ENCODE peak calls at places on chromosome 5, in four cellular contexts. V is stomach; U is effector memory CD4-positive, alpha-beta T cell; O is left ventricle myocardium inferior. Z is an unnamed sample. For H3K36me3, the result is how much of the 10 kb centered on the place peaks cover.

GRCh38 chr5:140631831-140632365 is 1.1 kb downstream of the CD14 start:
- DNase-seq in V (no peak), U (no peak), O (no peak), Z (no peak)

GRCh38 chr5:10536931-10537579 is 26.8 kb upstream of the ANKRD33B start:
- DNase-seq in V (no peak), U (no peak), O (no peak), Z (no peak)

GRCh38 chr5:93519737-93520136 is 61.3 kb downstream of the NR2F1-AS1 start:
- DNase-seq in V (no peak), U (no peak), O (no peak), Z (no peak)

GRCh38 chr5:38591450-38591849 is 35.0 kb upstream of the LIFR start:
- DNase-seq in V (no peak), U (no peak), O (no peak), Z (no peak)

GRCh38 chr5:83450183-83450839 is 21.2 kb upstream of the VCAN start:
- DNase-seq in V (no peak), U (no peak), O (no peak), Z (no peak)

GRCh38 chr5:171593401-171593800 is 174.0 kb downstream of the FGF18 start:
- DNase-seq in V (no peak), U (no peak), O (no peak), Z (no peak)

GRCh38 chr5:8650197-8650596 is 781.2 kb downstream of the MTRR start:
- DNase-seq in V (no peak), U (no peak), O (no peak), Z (no peak)

GRCh38 chr5:93681432-93681831 is 60.0 kb downstream of the POU5F2 start:
- DNase-seq in V (no peak), U (no peak), O (no peak), Z (no peak)

GRCh38 chr5:57662991-57663390 is 180.4 kb upstream of the ACTBL2 start:
- DNase-seq in V (no peak), U (no peak), O (no peak), Z (peak)

GRCh38 chr5:178428341-178429155 is 161.6 kb downstream of the COL23A1 start:
- DNase-seq in V (peak), U (no peak), O (peak), Z (peak)

GRCh38 chr5:167030500-167031120 is 1260.8 kb upstream of the WWC1 start:
- DNase-seq in V (no peak), U (no peak), O (no peak), Z (no peak)

GRCh38 chr5:174309131-174309845 is 263.8 kb downstream of the NSG2 start:
- DNase-seq in V (no peak), U (no peak), O (no peak), Z (no peak)

GRCh38 chr5:148909001-148909400 is 82.6 kb downstream of the ADRB2 start:
- DNase-seq in V (no peak), U (no peak), O (no peak), Z (no peak)

GRCh38 chr5:85069659-85070640 is 685.3 kb upstream of the EDIL3 start:
- DNase-seq in V (no peak), U (no peak), O (no peak), Z (no peak)

GRCh38 chr5:159912033-159912800 is 4.1 kb upstream of the ADRA1B start:
- DNase-seq in V (no peak), U (no peak), O (no peak), Z (no peak)

GRCh38 chr5:170737591-170737990 is 45.9 kb upstream of the GABRP start:
- DNase-seq in V (no peak), U (no peak), O (no peak), Z (no peak)

GRCh38 chr5:105917189-105917588 is 1753.5 kb downstream of the EFNA5 start:
- DNase-seq in V (no peak), U (no peak), O (no peak), Z (no peak)

GRCh38 chr5:127909078-127909477 is 174.5 kb upstream of the SLC12A2 start:
- DNase-seq in V (no peak), U (no peak), O (no peak), Z (no peak)

GRCh38 chr5:142014911-142015584 is 2.2 kb upstream of the GNPDA1 start:
- DNase-seq in V (no peak), U (peak), O (no peak), Z (no peak)

GRCh38 chr5:178683758-178684157 is 46.7 kb downstream of the ZNF354A start:
- DNase-seq in V (no peak), U (no peak), O (no peak), Z (no peak)

GRCh38 chr5:17001418-17001817 is 65.3 kb upstream of the MYO10 start:
- DNase-seq in V (no peak), U (no peak), O (no peak), Z (no peak)

GRCh38 chr5:133962801-133963476 is 5.5 kb downstream of the C5orf15 start:
- DNase-seq in V (no peak), U (no peak), O (no peak), Z (no peak)

GRCh38 chr5:111742595-111742994 is 14.4 kb downstream of the NREP start:
- DNase-seq in V (no peak), U (no peak), O (no peak), Z (no peak)

GRCh38 chr5:72892846-72893245 is 63.0 kb upstream of the FCHO2 start:
- DNase-seq in V (no peak), U (no peak), O (no peak), Z (no peak)
- H3K36me3 ChIP-seq in V (half or more), U (half or more), O (half or more), Z (under half)

GRCh38 chr5:51072937-51073336 is 310.3 kb upstream of the ISL1 start:
- DNase-seq in V (no peak), U (no peak), O (no peak), Z (no peak)
- H3K27ac ChIP-seq in V (no peak), U (no peak), O (no peak), Z (no peak)

DNA sequence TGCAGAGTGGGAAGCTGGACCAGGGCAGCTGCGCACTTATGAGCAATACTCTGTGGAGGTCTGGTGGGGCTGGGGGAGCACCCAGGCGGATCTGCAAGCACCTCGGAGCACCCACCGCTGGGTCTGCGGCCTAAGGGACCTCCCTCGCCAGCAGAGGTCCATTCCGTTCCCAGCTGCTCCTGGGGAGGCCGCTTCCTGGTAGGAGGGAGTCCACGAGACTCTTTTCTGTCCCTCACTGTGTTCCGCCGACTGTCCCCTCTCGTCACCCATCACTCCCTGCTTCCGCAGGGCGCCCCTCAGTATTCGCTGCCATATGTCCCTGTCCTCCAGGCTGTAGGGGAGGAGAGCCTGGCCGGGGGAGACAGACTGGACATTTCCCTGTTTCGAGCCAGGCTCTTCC is 45.5 kb downstream of the NDST1 start:
- DNase-seq in V (no peak), U (no peak), O (no peak), Z (no peak)
- H3K36me3 ChIP-seq in V (half or more), U (under half), O (half or more), Z (half or more)

DNA sequence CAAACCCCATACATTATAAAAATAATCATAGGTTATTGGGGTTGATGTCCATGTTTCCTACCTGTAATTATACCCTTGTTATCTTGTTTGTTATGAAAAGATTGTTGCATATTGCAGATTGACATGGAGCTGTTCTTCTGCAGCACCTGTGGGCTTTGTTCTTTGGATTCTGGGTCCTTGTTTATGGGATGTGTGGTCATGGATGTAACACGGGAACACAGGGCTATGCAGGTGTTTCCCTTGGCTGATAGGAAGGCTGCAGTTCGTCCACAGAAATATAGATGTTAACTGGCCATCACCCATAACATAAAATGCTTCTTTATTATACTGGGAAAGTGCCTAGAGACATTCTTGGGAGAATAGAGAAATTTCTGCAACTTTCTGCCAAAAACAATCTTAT is 77.9 kb downstream of the FBXL7 start:
- DNase-seq in V (no peak), U (no peak), O (no peak), Z (no peak)
- H3K27ac ChIP-seq in V (no peak), U (no peak), O (peak), Z (no peak)